ENCODE peak calls at places on chromosomes 6 and 20, in four cellular contexts. N is HepG2, C is GM12878, F is K562. V is an unnamed sample.
A peak's percentile ranks its signal among the peaks of the same experiment; 100 is the strongest.

GRCh38 chr6:47106721-47107197 is 64.6 kb upstream of the ADGRF1 start:
- DNase-seq in N (peak; percentile 89), C (no peak), F (no peak), V (no peak)

GRCh38 chr6:31130751-31131150 is 8.1 kb downstream of the PSORS1C2 start:
- DNase-seq in N (no peak), C (no peak), F (no peak), V (no peak)

GRCh38 chr6:22886881-22887581 is 317.7 kb downstream of the HDGFL1 start:
- DNase-seq in N (no peak), C (peak; percentile 30), F (no peak), V (no peak)

GRCh38 chr20:16761305-16761829 is 13.2 kb downstream of the OTOR start:
- DNase-seq in N (peak; percentile 77), C (peak; percentile 19), F (peak; percentile 51), V (peak; percentile 70)

GRCh38 chr20:47713941-47714450 is 71.3 kb downstream of the SULF2 start:
- DNase-seq in N (peak; percentile 82), C (no peak), F (no peak), V (no peak)

GRCh38 chr20:63873477-63873971 is 8.5 kb downstream of the TPD52L2 start:
- DNase-seq in N (no peak), C (no peak), F (no peak), V (no peak)

GRCh38 chr6:24520929-24521546 is 26.3 kb downstream of the ALDH5A1 start:
- DNase-seq in N (peak; percentile 62), C (no peak), F (no peak), V (peak; percentile 73)

GRCh38 chr20:52178691-52179090 is 12.9 kb downstream of the ZFP64 start:
- DNase-seq in N (no peak), C (no peak), F (no peak), V (no peak)

GRCh38 chr6:107075951-107076381 is 39.3 kb downstream of the BEND3 start:
- DNase-seq in N (no peak), C (no peak), F (no peak), V (peak; percentile 5)

GRCh38 chr20:48282591-48283228 is 497.4 kb upstream of the SULF2 start:
- DNase-seq in N (peak; percentile 35), C (no peak), F (peak; percentile 78), V (peak; percentile 21)

GRCh38 chr20:38193586-38194105 is 28.6 kb upstream of the TGM2 start:
- DNase-seq in N (no peak), C (no peak), F (no peak), V (no peak)

GRCh38 chr6:33419580-33420492 is at the start of gene SYNGAP1:
- DNase-seq in N (no peak), C (no peak), F (no peak), V (no peak)

GRCh38 chr6:134314236-134314821 is 3.6 kb downstream of the SGK1 start:
- DNase-seq in N (no peak), C (no peak), F (no peak), V (no peak)

GRCh38 chr6:21850682-21851081 is 257.1 kb downstream of the SOX4 start:
- DNase-seq in N (no peak), C (no peak), F (no peak), V (no peak)

GRCh38 chr6:27250955-27251671 is 3.6 kb downstream of the PRSS16 start:
- DNase-seq in N (no peak), C (peak; percentile 40), F (peak; percentile 97), V (peak; percentile 84)

GRCh38 chr6:140427842-140428241 is 1053.4 kb upstream of the CITED2 start:
- DNase-seq in N (peak; percentile 20), C (no peak), F (no peak), V (peak; percentile 16)

GRCh38 chr20:50283922-50284810 is 93.5 kb downstream of the CEBPB start:
- DNase-seq in N (peak; percentile 58), C (no peak), F (peak; percentile 55), V (no peak)

GRCh38 chr20:43726811-43727338 is at the start of gene GTSF1L:
- DNase-seq in N (no peak), C (no peak), F (no peak), V (no peak)

GRCh38 chr6:55568779-55569439 is 10.1 kb downstream of the HMGCLL1 start:
- DNase-seq in N (no peak), C (no peak), F (no peak), V (no peak)

GRCh38 chr6:10156875-10157274 is 258.0 kb downstream of the TFAP2A start:
- DNase-seq in N (no peak), C (no peak), F (no peak), V (no peak)

GRCh38 chr6:33915134-33915533 is 111.3 kb upstream of the MLN start:
- DNase-seq in N (no peak), C (no peak), F (no peak), V (no peak)

GRCh38 chr6:18210707-18211106 is 53.6 kb downstream of the DEK start:
- DNase-seq in N (no peak), C (no peak), F (no peak), V (no peak)

GRCh38 chr6:71197770-71198169 is 90.8 kb upstream of the OGFRL1 start:
- DNase-seq in N (no peak), C (no peak), F (no peak), V (peak; percentile 15)

GRCh38 chr20:53767206-53767924 is 173.7 kb upstream of the ZNF217 start:
- DNase-seq in N (no peak), C (no peak), F (no peak), V (no peak)

GRCh38 chr6:158468666-158469065 is 91.2 kb upstream of the TMEM181 start:
- DNase-seq in N (no peak), C (no peak), F (no peak), V (no peak)

GRCh38 chr6:109434456-109434855 is 6.0 kb downstream of the PPIL6 start:
- DNase-seq in N (no peak), C (no peak), F (no peak), V (no peak)

GRCh38 chr6:39964094-39964493 is 29.8 kb upstream of the MOCS1 start:
- DNase-seq in N (no peak), C (no peak), F (no peak), V (no peak)

GRCh38 chr20:12966468-12967085 is 42.2 kb upstream of the SPTLC3 start:
- DNase-seq in N (peak; percentile 65), C (no peak), F (no peak), V (no peak)

GRCh38 chr6:113299526-113299925 is 557.6 kb upstream of the MARCKS start:
- DNase-seq in N (no peak), C (no peak), F (no peak), V (no peak)

GRCh38 chr6:153170511-153170910 is 39.4 kb upstream of the RGS17 start:
- DNase-seq in N (no peak), C (no peak), F (no peak), V (no peak)

GRCh38 chr20:63102720-63103375 is 96.1 kb upstream of the BHLHE23 start:
- DNase-seq in N (no peak), C (no peak), F (no peak), V (peak; percentile 45)

GRCh38 chr6:2963756-2964155 is 7.6 kb downstream of the SERPINB6 start:
- DNase-seq in N (no peak), C (no peak), F (no peak), V (no peak)

GRCh38 chr20:725491-725890 is 42.8 kb downstream of the SLC52A3 start:
- DNase-seq in N (no peak), C (no peak), F (no peak), V (no peak)

GRCh38 chr20:726160-726559 is 42.1 kb downstream of the SLC52A3 start:
- DNase-seq in N (no peak), C (no peak), F (no peak), V (no peak)

GRCh38 chr20:730005-730404 is 38.3 kb downstream of the SLC52A3 start:
- DNase-seq in N (no peak), C (no peak), F (no peak), V (no peak)

GRCh38 chr20:731891-732560 is 36.3 kb downstream of the SLC52A3 start:
- DNase-seq in N (no peak), C (no peak), F (no peak), V (no peak)

DNA sequence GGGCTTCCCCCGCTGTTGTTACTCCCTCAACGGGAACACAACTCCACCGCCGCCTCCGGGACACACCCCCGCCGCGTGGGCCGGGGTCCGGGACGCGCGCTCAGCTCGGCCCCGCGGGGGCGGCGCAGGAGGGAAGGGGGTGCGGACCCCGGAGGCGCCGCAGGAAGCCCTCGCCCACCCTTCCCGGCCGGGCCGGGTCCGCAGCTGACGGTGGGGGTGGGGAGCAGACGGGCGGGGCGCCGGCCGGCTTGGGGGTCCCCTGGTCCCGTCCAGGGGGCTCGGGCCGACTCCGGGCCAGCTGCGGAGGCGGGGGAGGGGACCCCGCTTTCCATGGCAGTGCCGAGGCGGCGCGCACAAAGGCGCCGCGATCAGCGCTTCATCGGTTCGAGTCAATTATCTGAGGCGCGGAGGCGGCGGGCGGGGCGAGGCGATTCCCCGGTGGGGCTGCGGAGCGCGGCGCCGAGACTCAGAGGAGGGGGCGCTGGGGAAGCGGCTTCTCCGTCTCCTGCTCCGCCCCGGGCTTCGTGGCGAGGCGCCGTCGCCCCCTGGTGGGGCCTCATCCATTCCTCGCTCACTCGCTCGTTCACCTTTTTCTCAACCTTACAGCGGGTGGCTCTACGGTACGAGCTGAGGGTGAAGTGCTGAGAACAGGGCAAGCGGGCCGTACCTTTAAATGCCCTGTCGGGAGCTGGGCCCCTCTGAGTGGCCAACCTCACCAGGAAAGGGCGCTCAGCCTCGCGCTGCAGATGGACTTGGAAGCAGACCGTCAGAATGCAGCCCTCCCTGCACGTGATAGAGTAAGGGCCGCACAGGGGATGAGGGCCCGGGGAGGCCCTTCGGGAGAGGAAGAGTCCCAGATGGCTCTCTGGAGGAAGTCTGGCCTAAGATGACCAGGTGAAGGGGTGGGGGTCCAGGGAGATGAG is 40.0 kb downstream of the SLC52A3 start:
- DNase-seq in N (peak; percentile 51), C (no peak), F (peak; percentile 87), V (peak; percentile 83)
- TF ChIP-seq BHLHE40 in N (peak; percentile 33), C (no peak), F (peak; percentile 34), V (no peak)

GRCh38 chr6:25713802-25714201 is 40.7 kb upstream of the SLC17A4 start:
- DNase-seq in N (no peak), C (no peak), F (no peak), V (no peak)
- TF ChIP-seq TARDBP in N (no peak), C (no peak), F (no peak), V (no peak)

DNA sequence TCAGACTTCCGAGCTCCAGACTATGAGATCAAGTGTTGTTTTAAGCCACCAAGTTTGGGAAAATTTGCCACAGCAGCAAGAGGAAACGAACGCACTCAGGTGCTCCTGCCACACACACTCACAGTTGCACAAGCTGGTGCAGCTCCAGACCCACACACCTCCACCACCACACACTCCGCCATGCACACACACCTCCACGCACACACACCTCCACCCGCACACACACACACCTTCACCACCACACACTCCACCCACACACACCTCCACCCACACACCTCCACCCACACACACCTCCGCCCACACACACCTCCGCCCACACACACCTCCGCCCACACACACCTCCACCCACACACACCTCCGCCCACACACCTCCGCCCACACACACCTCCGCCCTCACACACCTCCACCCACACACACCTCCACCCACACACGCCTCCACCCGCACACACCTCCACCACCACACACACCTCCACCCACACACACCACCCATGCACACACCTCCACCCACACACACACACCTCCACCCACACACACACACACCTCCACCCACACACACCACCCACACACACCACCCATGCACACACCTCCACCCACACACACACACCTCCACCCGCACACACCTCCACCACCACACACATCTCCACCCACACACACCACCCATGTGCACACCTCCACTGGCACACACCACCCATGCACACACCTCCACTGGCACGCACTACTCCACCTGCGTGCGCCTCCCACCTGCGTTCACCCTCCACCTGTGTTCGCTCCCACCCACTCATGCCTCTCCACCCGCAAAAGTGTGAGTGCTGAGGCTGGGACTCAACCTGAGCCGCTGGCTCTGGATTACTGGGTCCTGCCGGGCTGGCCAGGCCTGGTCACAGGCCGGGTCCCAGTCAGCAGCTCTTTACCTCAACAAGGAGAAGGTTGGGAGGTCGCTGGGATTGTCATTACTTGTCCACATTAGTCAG is 175.6 kb downstream of the BMP7 start:
- DNase-seq in N (no peak), C (no peak), F (no peak), V (no peak)
- TF ChIP-seq BHLHE40 in N (no peak), C (no peak), F (no peak), V (no peak)

GRCh38 chr6:164453835-164454234 is 855.6 kb downstream of the C6orf118 start:
- DNase-seq in N (no peak), C (no peak), F (no peak), V (no peak)

GRCh38 chr6:164455835-164456234 is 853.6 kb downstream of the C6orf118 start:
- DNase-seq in N (no peak), C (no peak), F (no peak), V (peak; percentile 51)
- TF ChIP-seq TARDBP in N (no peak), C (no peak), F (no peak), V (no peak)

V was measured in HEK293T.